ENCODE peak calls at places on chromosome 14, in ten cellular contexts. One of them, this sample, is unnamed.

GRCh38 chr14:80456200-80456599 is 244.9 kb upstream of the DIO2 start:
- DNase-seq in T-helper 2 cell: no peak
- DNase-seq in AG08396: peak
- DNase-seq in GM06990: no peak
- DNase-seq in ACHN: no peak
- DNase-seq in amniotic stem cell: no peak
- DNase-seq in fibroblast of mammary gland: peak
- DNase-seq in cardiac muscle cell: no peak
- DNase-seq in A673: no peak
- DNase-seq in GM12865: no peak
- DNase-seq in this sample: no peak

GRCh38 chr14:63493246-63493645 is 49.9 kb downstream of the PPP2R5E start:
- DNase-seq in T-helper 2 cell: no peak
- DNase-seq in cardiac muscle cell: peak
- DNase-seq in AG08396: no peak
- DNase-seq in amniotic stem cell: no peak
- DNase-seq in A673: peak
- DNase-seq in fibroblast of mammary gland: peak
- DNase-seq in GM06990: no peak
- DNase-seq in ACHN: peak
- DNase-seq in GM12865: peak
- DNase-seq in this sample: no peak

GRCh38 chr14:76760331-76761197 is 704 bp upstream of the VASH1 start:
- DNase-seq in T-helper 2 cell: no peak
- DNase-seq in amniotic stem cell: no peak
- DNase-seq in ACHN: no peak
- DNase-seq in AG08396: no peak
- DNase-seq in A673: no peak
- DNase-seq in cardiac muscle cell: no peak
- DNase-seq in fibroblast of mammary gland: no peak
- DNase-seq in GM12865: no peak
- DNase-seq in GM06990: no peak
- DNase-seq in this sample: no peak

GRCh38 chr14:75825147-75825592 is 156.6 kb downstream of the TGFB3 start:
- DNase-seq in A673: no peak
- DNase-seq in fibroblast of mammary gland: peak
- DNase-seq in GM12865: peak
- DNase-seq in GM06990: no peak
- DNase-seq in T-helper 2 cell: no peak
- DNase-seq in ACHN: no peak
- DNase-seq in amniotic stem cell: no peak
- DNase-seq in AG08396: no peak
- DNase-seq in cardiac muscle cell: no peak
- DNase-seq in this sample: no peak

GRCh38 chr14:29892327-29892726 is 35.3 kb downstream of the PRKD1 start:
- DNase-seq in GM06990: no peak
- DNase-seq in cardiac muscle cell: no peak
- DNase-seq in GM12865: no peak
- DNase-seq in AG08396: no peak
- DNase-seq in fibroblast of mammary gland: peak
- DNase-seq in ACHN: no peak
- DNase-seq in amniotic stem cell: no peak
- DNase-seq in A673: no peak
- DNase-seq in T-helper 2 cell: no peak
- DNase-seq in this sample: no peak

GRCh38 chr14:104267895-104268294 is 129.5 kb downstream of the KIF26A start:
- DNase-seq in GM12865: no peak
- DNase-seq in AG08396: no peak
- DNase-seq in amniotic stem cell: no peak
- DNase-seq in cardiac muscle cell: no peak
- DNase-seq in GM06990: no peak
- DNase-seq in ACHN: no peak
- DNase-seq in fibroblast of mammary gland: no peak
- DNase-seq in A673: no peak
- DNase-seq in T-helper 2 cell: no peak
- DNase-seq in this sample: no peak

GRCh38 chr14:56135001-56135400 is 16.8 kb downstream of the PELI2 start:
- DNase-seq in GM06990: no peak
- DNase-seq in T-helper 2 cell: no peak
- DNase-seq in GM12865: no peak
- DNase-seq in cardiac muscle cell: no peak
- DNase-seq in A673: no peak
- DNase-seq in fibroblast of mammary gland: peak
- DNase-seq in AG08396: no peak
- DNase-seq in amniotic stem cell: no peak
- DNase-seq in ACHN: no peak
- DNase-seq in this sample: no peak

GRCh38 chr14:98136019-98136418 is 1136.0 kb downstream of the BCL11B start:
- DNase-seq in cardiac muscle cell: no peak
- DNase-seq in GM12865: no peak
- DNase-seq in GM06990: no peak
- DNase-seq in amniotic stem cell: no peak
- DNase-seq in ACHN: no peak
- DNase-seq in A673: no peak
- DNase-seq in T-helper 2 cell: peak
- DNase-seq in fibroblast of mammary gland: no peak
- DNase-seq in AG08396: no peak
- DNase-seq in this sample: no peak

GRCh38 chr14:96803958-96804357 is 6.8 kb downstream of the VRK1 start:
- DNase-seq in ACHN: peak
- DNase-seq in AG08396: no peak
- DNase-seq in GM06990: no peak
- DNase-seq in cardiac muscle cell: no peak
- DNase-seq in fibroblast of mammary gland: no peak
- DNase-seq in A673: no peak
- DNase-seq in GM12865: peak
- DNase-seq in T-helper 2 cell: no peak
- DNase-seq in amniotic stem cell: no peak
- DNase-seq in this sample: no peak

GRCh38 chr14:76109087-76109880 is 42.4 kb upstream of the GPATCH2L start:
- DNase-seq in ACHN: no peak
- DNase-seq in GM06990: no peak
- DNase-seq in fibroblast of mammary gland: peak
- DNase-seq in AG08396: no peak
- DNase-seq in T-helper 2 cell: no peak
- DNase-seq in GM12865: no peak
- DNase-seq in A673: no peak
- DNase-seq in amniotic stem cell: no peak
- DNase-seq in cardiac muscle cell: no peak
- DNase-seq in this sample: no peak

GRCh38 chr14:63632932-63633514 is 8.6 kb downstream of the WDR89 start:
- DNase-seq in GM12865: peak
- DNase-seq in fibroblast of mammary gland: peak
- DNase-seq in ACHN: peak
- DNase-seq in T-helper 2 cell: no peak
- DNase-seq in cardiac muscle cell: no peak
- DNase-seq in AG08396: peak
- DNase-seq in A673: peak
- DNase-seq in GM06990: no peak
- DNase-seq in amniotic stem cell: no peak
- DNase-seq in this sample: no peak

GRCh38 chr14:23559010-23559920 is 3.2 kb downstream of the THTPA start:
- DNase-seq in GM12865: peak
- DNase-seq in fibroblast of mammary gland: peak
- DNase-seq in A673: peak
- DNase-seq in ACHN: peak
- DNase-seq in cardiac muscle cell: peak
- DNase-seq in AG08396: peak
- DNase-seq in amniotic stem cell: no peak
- DNase-seq in T-helper 2 cell: peak
- DNase-seq in GM06990: no peak
- DNase-seq in this sample: no peak

GRCh38 chr14:20262642-20263128 is 23.6 kb downstream of the OR11H4 start:
- DNase-seq in AG08396: peak
- DNase-seq in fibroblast of mammary gland: peak
- DNase-seq in cardiac muscle cell: no peak
- DNase-seq in amniotic stem cell: no peak
- DNase-seq in GM12865: peak
- DNase-seq in T-helper 2 cell: no peak
- DNase-seq in ACHN: peak
- DNase-seq in GM06990: peak
- DNase-seq in A673: peak
- DNase-seq in this sample: peak

GRCh38 chr14:92426237-92426636 is 87.3 kb upstream of the RIN3 start:
- DNase-seq in A673: no peak
- DNase-seq in AG08396: peak
- DNase-seq in cardiac muscle cell: no peak
- DNase-seq in amniotic stem cell: peak
- DNase-seq in fibroblast of mammary gland: peak
- DNase-seq in T-helper 2 cell: no peak
- DNase-seq in GM12865: no peak
- DNase-seq in GM06990: no peak
- DNase-seq in ACHN: no peak
- DNase-seq in this sample: no peak

GRCh38 chr14:105065280-105066228 is at the start of gene GPR132:
- DNase-seq in GM12865: peak
- DNase-seq in fibroblast of mammary gland: no peak
- DNase-seq in AG08396: no peak
- DNase-seq in amniotic stem cell: no peak
- DNase-seq in ACHN: peak
- DNase-seq in T-helper 2 cell: peak
- DNase-seq in A673: no peak
- DNase-seq in GM06990: peak
- DNase-seq in cardiac muscle cell: peak
- DNase-seq in this sample: peak

GRCh38 chr14:75175677-75176141 is 703 bp downstream of the TMED10 start:
- DNase-seq in A673: peak
- DNase-seq in ACHN: no peak
- DNase-seq in GM12865: no peak
- DNase-seq in GM06990: no peak
- DNase-seq in amniotic stem cell: no peak
- DNase-seq in T-helper 2 cell: no peak
- DNase-seq in AG08396: no peak
- DNase-seq in cardiac muscle cell: no peak
- DNase-seq in fibroblast of mammary gland: no peak
- DNase-seq in this sample: no peak

GRCh38 chr14:49989980-49990379 is 97.1 kb downstream of the ARF6 start:
- DNase-seq in amniotic stem cell: no peak
- DNase-seq in A673: no peak
- DNase-seq in fibroblast of mammary gland: no peak
- DNase-seq in cardiac muscle cell: no peak
- DNase-seq in ACHN: no peak
- DNase-seq in GM12865: no peak
- DNase-seq in T-helper 2 cell: no peak
- DNase-seq in AG08396: no peak
- DNase-seq in GM06990: no peak
- DNase-seq in this sample: no peak

GRCh38 chr14:27040552-27040951 is 442.7 kb upstream of the NOVA1 start:
- DNase-seq in fibroblast of mammary gland: no peak
- DNase-seq in amniotic stem cell: no peak
- DNase-seq in T-helper 2 cell: no peak
- DNase-seq in A673: no peak
- DNase-seq in cardiac muscle cell: no peak
- DNase-seq in GM12865: no peak
- DNase-seq in GM06990: no peak
- DNase-seq in AG08396: no peak
- DNase-seq in ACHN: no peak
- DNase-seq in this sample: no peak

GRCh38 chr14:55354500-55354899 is 57.1 kb downstream of the ATG14 start:
- DNase-seq in fibroblast of mammary gland: peak
- DNase-seq in amniotic stem cell: no peak
- DNase-seq in T-helper 2 cell: peak
- DNase-seq in GM06990: no peak
- DNase-seq in AG08396: peak
- DNase-seq in GM12865: peak
- DNase-seq in A673: peak
- DNase-seq in cardiac muscle cell: peak
- DNase-seq in ACHN: peak
- DNase-seq in this sample: peak

GRCh38 chr14:62546862-62547474 is 498.3 kb downstream of the KCNH5 start:
- DNase-seq in cardiac muscle cell: no peak
- DNase-seq in GM12865: no peak
- DNase-seq in amniotic stem cell: no peak
- DNase-seq in A673: no peak
- DNase-seq in ACHN: no peak
- DNase-seq in AG08396: no peak
- DNase-seq in fibroblast of mammary gland: no peak
- DNase-seq in GM06990: no peak
- DNase-seq in T-helper 2 cell: no peak
- DNase-seq in this sample: no peak

GRCh38 chr14:99566009-99566389 is 38.0 kb downstream of the CCDC85C start:
- DNase-seq in ACHN: peak
- DNase-seq in AG08396: no peak
- DNase-seq in fibroblast of mammary gland: no peak
- DNase-seq in GM12865: no peak
- DNase-seq in cardiac muscle cell: no peak
- DNase-seq in GM06990: no peak
- DNase-seq in A673: no peak
- DNase-seq in T-helper 2 cell: no peak
- DNase-seq in amniotic stem cell: no peak
- DNase-seq in this sample: no peak

GRCh38 chr14:20808084-20808483 is 5.4 kb upstream of the RNASE1 start:
- DNase-seq in fibroblast of mammary gland: no peak
- DNase-seq in amniotic stem cell: no peak
- DNase-seq in ACHN: no peak
- DNase-seq in A673: no peak
- DNase-seq in GM12865: no peak
- DNase-seq in AG08396: no peak
- DNase-seq in cardiac muscle cell: no peak
- DNase-seq in T-helper 2 cell: no peak
- DNase-seq in GM06990: no peak
- DNase-seq in this sample: no peak

GRCh38 chr14:62694075-62694474 is 351.2 kb downstream of the KCNH5 start:
- DNase-seq in GM12865: peak
- DNase-seq in amniotic stem cell: peak
- DNase-seq in ACHN: no peak
- DNase-seq in GM06990: no peak
- DNase-seq in cardiac muscle cell: no peak
- DNase-seq in A673: no peak
- DNase-seq in fibroblast of mammary gland: peak
- DNase-seq in T-helper 2 cell: no peak
- DNase-seq in AG08396: peak
- DNase-seq in this sample: no peak

GRCh38 chr14:104602933-104603325 is 1.6 kb downstream of the TMEM179 start:
- DNase-seq in GM12865: no peak
- DNase-seq in T-helper 2 cell: no peak
- DNase-seq in AG08396: no peak
- DNase-seq in cardiac muscle cell: no peak
- DNase-seq in ACHN: no peak
- DNase-seq in A673: no peak
- DNase-seq in amniotic stem cell: no peak
- DNase-seq in fibroblast of mammary gland: no peak
- DNase-seq in GM06990: no peak
- DNase-seq in this sample: no peak

GRCh38 chr14:58100735-58101368 is 51.2 kb downstream of the ARMH4 start:
- DNase-seq in amniotic stem cell: peak
- DNase-seq in A673: no peak
- DNase-seq in GM06990: no peak
- DNase-seq in T-helper 2 cell: no peak
- DNase-seq in GM12865: no peak
- DNase-seq in fibroblast of mammary gland: peak
- DNase-seq in AG08396: peak
- DNase-seq in ACHN: no peak
- DNase-seq in cardiac muscle cell: no peak
- DNase-seq in this sample: no peak

GRCh38 chr14:88476375-88476774 is 78.4 kb downstream of the PTPN21 start:
- DNase-seq in GM06990: no peak
- DNase-seq in amniotic stem cell: no peak
- DNase-seq in A673: no peak
- DNase-seq in T-helper 2 cell: no peak
- DNase-seq in ACHN: no peak
- DNase-seq in fibroblast of mammary gland: peak
- DNase-seq in AG08396: no peak
- DNase-seq in cardiac muscle cell: no peak
- DNase-seq in GM12865: no peak
- DNase-seq in this sample: no peak

GRCh38 chr14:72630374-72630773 is 263.5 kb downstream of the DPF3 start:
- DNase-seq in T-helper 2 cell: no peak
- DNase-seq in AG08396: no peak
- DNase-seq in A673: no peak
- DNase-seq in GM06990: no peak
- DNase-seq in amniotic stem cell: no peak
- DNase-seq in fibroblast of mammary gland: no peak
- DNase-seq in ACHN: no peak
- DNase-seq in GM12865: no peak
- DNase-seq in cardiac muscle cell: no peak
- DNase-seq in this sample: no peak